ENCODE peak calls at places on chromosomes 1 and 21, in nine cellular contexts. U is T-helper 9 cell; P is LoVo; C is osteocyte; N is caudate nucleus; O is naive thymus-derived CD8-positive, alpha-beta T cell; D is activated CD4-positive, alpha-beta T cell treated with anti-CD3 and anti-CD28 coated beads for 24 hours; E is NCI-H345; B is neural progenitor cell. Y is an unnamed sample.
A peak's percentile ranks its signal among the peaks of the same experiment; 100 is the strongest.

GRCh38 chr1:47578026-47578861 is 140.4 kb downstream of the FOXD2 start:
- DNase-seq in U (no peak), P (peak; percentile 31), C (no peak), N (peak; percentile 30), O (no peak), D (no peak), E (no peak), B (no peak), Y (no peak)

GRCh38 chr1:1628656-1629429 is 3.1 kb upstream of the MMP23B start:
- DNase-seq in U (peak; percentile 25), P (no peak), C (no peak), N (no peak), O (no peak), D (peak; percentile 40), E (no peak), B (peak; percentile 44), Y (no peak)

GRCh38 chr1:60936943-60937342 is 145.4 kb upstream of the NFIA start:
- DNase-seq in U (no peak), P (no peak), C (no peak), N (no peak), O (no peak), D (no peak), E (no peak), B (no peak), Y (no peak)

GRCh38 chr21:44909719-44910118 is 11.0 kb downstream of the ITGB2 start:
- DNase-seq in U (no peak), P (no peak), C (no peak), N (no peak), O (no peak), D (no peak), E (no peak), B (no peak), Y (no peak)

GRCh38 chr1:159798893-159799292 is 3.3 kb upstream of the FCRL6 start:
- DNase-seq in U (peak; percentile 26), P (peak; percentile 72), C (no peak), N (peak; percentile 17), O (peak; percentile 30), D (peak; percentile 16), E (peak; percentile 81), B (peak; percentile 84), Y (no peak)

GRCh38 chr1:201791775-201792166 is 37.2 kb upstream of the IPO9 start:
- DNase-seq in U (no peak), P (no peak), C (no peak), N (no peak), O (no peak), D (no peak), E (peak; percentile 16), B (no peak), Y (no peak)

GRCh38 chr1:179818260-179818659 is 59.3 kb downstream of the TOR1AIP2 start:
- DNase-seq in U (no peak), P (no peak), C (no peak), N (no peak), O (no peak), D (no peak), E (no peak), B (no peak), Y (no peak)

GRCh38 chr1:236063919-236064673 is 794 bp downstream of the NID1 start:
- DNase-seq in U (no peak), P (no peak), C (no peak), N (no peak), O (no peak), D (no peak), E (no peak), B (peak; percentile 63), Y (peak; percentile 11)

GRCh38 chr1:178486100-178487069 is 10.4 kb downstream of the CLEC20A start:
- DNase-seq in U (no peak), P (no peak), C (no peak), N (no peak), O (no peak), D (no peak), E (no peak), B (no peak), Y (no peak)

GRCh38 chr21:42164064-42164789 is 54.7 kb upstream of the ABCG1 start:
- DNase-seq in U (peak; percentile 38), P (peak; percentile 24), C (peak; percentile 56), N (peak; percentile 62), O (peak; percentile 35), D (peak; percentile 29), E (peak; percentile 27), B (peak; percentile 44), Y (no peak)

GRCh38 chr1:102099916-102100315 is 103.2 kb upstream of the OLFM3 start:
- DNase-seq in U (no peak), P (no peak), C (no peak), N (no peak), O (no peak), D (no peak), E (no peak), B (no peak), Y (no peak)

GRCh38 chr1:209486861-209487260 is 96.7 kb upstream of the CAMK1G start:
- DNase-seq in U (no peak), P (no peak), C (no peak), N (no peak), O (no peak), D (no peak), E (no peak), B (no peak), Y (no peak)

GRCh38 chr1:231039161-231040018 is 664 bp downstream of the FAM89A start:
- DNase-seq in U (peak; percentile 9), P (peak; percentile 14), C (peak; percentile 85), N (no peak), O (peak; percentile 24), D (peak; percentile 15), E (peak; percentile 18), B (peak; percentile 75), Y (peak; percentile 16)

GRCh38 chr1:155297431-155297830 is 3.8 kb downstream of the PKLR start:
- DNase-seq in U (no peak), P (no peak), C (no peak), N (no peak), O (no peak), D (no peak), E (no peak), B (no peak), Y (no peak)

GRCh38 chr1:159088050-159088449 is 11.5 kb upstream of the AIM2 start:
- DNase-seq in U (no peak), P (no peak), C (no peak), N (no peak), O (no peak), D (no peak), E (no peak), B (no peak), Y (no peak)

GRCh38 chr21:32604484-32604883 is 7.7 kb downstream of the CFAP298 start:
- DNase-seq in U (no peak), P (no peak), C (no peak), N (no peak), O (no peak), D (no peak), E (peak; percentile 97), B (peak; percentile 47), Y (no peak)

GRCh38 chr1:156675715-156676311 is 1.4 kb downstream of the NES start:
- DNase-seq in U (no peak), P (no peak), C (no peak), N (no peak), O (no peak), D (no peak), E (no peak), B (peak; percentile 65), Y (no peak)

GRCh38 chr1:1455366-1455884 is 5.9 kb downstream of the ATAD3C start:
- DNase-seq in U (no peak), P (no peak), C (no peak), N (no peak), O (no peak), D (no peak), E (no peak), B (no peak), Y (no peak)

GRCh38 chr1:97849350-97850339 is 71.2 kb downstream of the DPYD start:
- DNase-seq in U (no peak), P (no peak), C (no peak), N (no peak), O (no peak), D (no peak), E (no peak), B (no peak), Y (no peak)

GRCh38 chr1:44016875-44017400 is 14.3 kb downstream of the SLC6A9 start:
- DNase-seq in U (no peak), P (no peak), C (no peak), N (no peak), O (no peak), D (no peak), E (no peak), B (peak; percentile 51), Y (no peak)

GRCh38 chr1:30807318-30808066 is 49.9 kb upstream of the LAPTM5 start:
- DNase-seq in U (no peak), P (no peak), C (peak; percentile 91), N (no peak), O (no peak), D (no peak), E (peak; percentile 87), B (no peak), Y (no peak)

GRCh38 chr1:194331758-194332157 is 1145.3 kb upstream of the B3GALT2 start:
- DNase-seq in U (no peak), P (no peak), C (no peak), N (no peak), O (no peak), D (no peak), E (no peak), B (no peak), Y (no peak)

GRCh38 chr1:36207339-36207738 is 16.9 kb upstream of the THRAP3 start:
- DNase-seq in U (no peak), P (no peak), C (no peak), N (peak; percentile 12), O (no peak), D (no peak), E (no peak), B (no peak), Y (no peak)

GRCh38 chr1:12620142-12620865 is 2.3 kb upstream of the DHRS3 start:
- DNase-seq in U (no peak), P (no peak), C (no peak), N (no peak), O (no peak), D (no peak), E (no peak), B (no peak), Y (no peak)

GRCh38 chr1:207058878-207059867 is 6.1 kb downstream of the PFKFB2 start:
- DNase-seq in U (no peak), P (no peak), C (no peak), N (no peak), O (no peak), D (no peak), E (peak; percentile 86), B (peak; percentile 51), Y (no peak)

GRCh38 chr1:150221552-150221951 is 14.4 kb downstream of the ANP32E start:
- DNase-seq in U (no peak), P (no peak), C (no peak), N (no peak), O (no peak), D (no peak), E (peak; percentile 8), B (no peak), Y (peak; percentile 12)

GRCh38 chr1:67893126-67893495 is 59.8 kb upstream of the GNG12 start:
- DNase-seq in U (no peak), P (no peak), C (no peak), N (no peak), O (no peak), D (no peak), E (no peak), B (no peak), Y (no peak)

GRCh38 chr1:81111818-81112217 is 688.9 kb upstream of the ADGRL2 start:
- DNase-seq in U (no peak), P (no peak), C (no peak), N (no peak), O (no peak), D (no peak), E (no peak), B (no peak), Y (no peak)

GRCh38 chr1:43879414-43879813 is 54.2 kb upstream of the ARTN start:
- DNase-seq in U (no peak), P (no peak), C (no peak), N (no peak), O (no peak), D (no peak), E (no peak), B (no peak), Y (no peak)

Y was measured in T-helper 1 cell.